ENCODE peak calls at places on chromosome 14, in six cellular contexts. X is GM06990, N is hepatocyte, H is BJ, L is prostate gland, Y is PC-3. V is an unnamed sample. For H3K36me3, the result is how much of the 10 kb centered on the place peaks cover.

GRCh38 chr14:23227566-23227965 is 10.2 kb upstream of the RNF212B start:
- DNase-seq in H (no peak), Y (no peak), L (no peak), N (no peak), X (no peak), V (no peak)

GRCh38 chr14:63039800-63040380 is 5.4 kb downstream of the KCNH5 start:
- DNase-seq in N (peak), L (no peak), Y (peak), H (peak), X (no peak), V (peak)

GRCh38 chr14:23941230-23941629 is 12.3 kb upstream of the DHRS4 start:
- DNase-seq in X (no peak), H (no peak), N (no peak), Y (no peak), L (no peak), V (no peak)

GRCh38 chr14:58805605-58806358 is 168.0 kb downstream of the DACT1 start:
- DNase-seq in H (no peak), Y (peak), L (no peak), N (peak), X (no peak), V (no peak)

GRCh38 chr14:73764881-73765280 is 50.7 kb upstream of the PNMA1 start:
- DNase-seq in X (no peak), Y (no peak), L (peak), H (no peak), N (no peak), V (no peak)

GRCh38 chr14:75727124-75727523 is 66.1 kb downstream of the TTLL5 start:
- DNase-seq in H (no peak), N (no peak), X (no peak), L (no peak), Y (no peak), V (no peak)

GRCh38 chr14:94288610-94289465 is 4.2 kb downstream of the SERPINA10 start:
- DNase-seq in N (no peak), X (no peak), H (no peak), Y (no peak), L (no peak), V (no peak)

GRCh38 chr14:74401504-74402241 is 24.3 kb downstream of the SYNDIG1L start:
- DNase-seq in N (peak), H (no peak), L (no peak), X (peak), Y (no peak), V (peak)

GRCh38 chr14:103442288-103442687 is 57.1 kb downstream of the MARK3 start:
- DNase-seq in N (no peak), Y (no peak), L (no peak), X (no peak), H (no peak), V (no peak)

GRCh38 chr14:21102472-21103164 is 1.8 kb downstream of the TMEM253 start:
- DNase-seq in X (no peak), L (no peak), Y (no peak), H (no peak), N (no peak), V (no peak)

GRCh38 chr14:81315344-81315743 is 84.8 kb downstream of the STON2 start:
- DNase-seq in X (no peak), N (no peak), H (no peak), Y (no peak), L (no peak), V (no peak)

GRCh38 chr14:69876848-69877306 is 2.3 kb upstream of the SMOC1 start:
- DNase-seq in Y (no peak), N (peak), L (no peak), H (no peak), X (no peak), V (no peak)

GRCh38 chr14:88933203-88933602 is 108.8 kb downstream of the TTC8 start:
- DNase-seq in N (no peak), L (no peak), X (no peak), H (no peak), Y (no peak), V (no peak)

GRCh38 chr14:51733147-51733546 is 81.4 kb downstream of the FRMD6 start:
- DNase-seq in N (no peak), L (no peak), H (no peak), X (no peak), Y (no peak), V (no peak)

GRCh38 chr14:22427771-22428228 is 161.2 kb downstream of the DAD1 start:
- DNase-seq in L (peak), H (peak), X (no peak), Y (no peak), N (peak), V (no peak)

GRCh38 chr14:58780595-58780994 is 142.8 kb downstream of the DACT1 start:
- DNase-seq in Y (no peak), H (no peak), N (peak), L (no peak), X (no peak), V (no peak)

GRCh38 chr14:54025661-54026060 is 69.0 kb upstream of the BMP4 start:
- DNase-seq in L (no peak), X (no peak), Y (peak), N (no peak), H (no peak), V (no peak)

GRCh38 chr14:32075636-32076277 is 1.3 kb upstream of the ARHGAP5 start:
- DNase-seq in H (no peak), X (no peak), N (peak), L (peak), Y (peak), V (no peak)

GRCh38 chr14:99036594-99037293 is 235.3 kb downstream of the BCL11B start:
- DNase-seq in X (no peak), H (no peak), L (no peak), N (no peak), Y (no peak), V (no peak)

GRCh38 chr14:63727231-63727735 is 582 bp downstream of the SGPP1 start:
- DNase-seq in X (no peak), N (peak), Y (peak), L (peak), H (no peak), V (no peak)

GRCh38 chr14:64628940-64629403 is 75.3 kb upstream of the PLEKHG3 start:
- DNase-seq in H (peak), L (no peak), Y (peak), X (no peak), N (peak), V (no peak)

GRCh38 chr14:99191663-99192621 is 80.1 kb downstream of the BCL11B start:
- DNase-seq in N (peak), Y (peak), H (peak), X (no peak), L (peak), V (peak)

GRCh38 chr14:89417469-89418225 is 614 bp upstream of the FOXN3 start:
- DNase-seq in L (peak), H (no peak), N (peak), X (peak), Y (peak), V (peak)

GRCh38 chr14:99234982-99235491 is 37.0 kb downstream of the BCL11B start:
- DNase-seq in Y (no peak), X (no peak), L (no peak), H (no peak), N (peak), V (no peak)

GRCh38 chr14:61341275-61342210 is 20.2 kb downstream of the PRKCH start:
- DNase-seq in X (no peak), L (no peak), H (no peak), Y (no peak), N (no peak), V (no peak)

GRCh38 chr14:29390046-29390841 is 537.4 kb downstream of the PRKD1 start:
- DNase-seq in H (no peak), L (no peak), X (no peak), Y (no peak), N (no peak), V (no peak)

GRCh38 chr14:23186913-23187654 is 3.6 kb upstream of the SLC7A8 start:
- DNase-seq in L (peak), Y (peak), H (no peak), X (no peak), N (peak), V (peak)

GRCh38 chr14:90536092-90536491 is 139.3 kb downstream of the CALM1 start:
- DNase-seq in X (no peak), L (no peak), H (no peak), N (no peak), Y (no peak), V (no peak)

GRCh38 chr14:63276492-63277342 is 42.0 kb downstream of the GPHB5 start:
- DNase-seq in L (peak), N (peak), X (no peak), Y (peak), H (no peak), V (no peak)

GRCh38 chr14:96166475-96167223 is 38.0 kb upstream of the BDKRB2 start:
- DNase-seq in N (peak), X (no peak), L (no peak), H (no peak), Y (no peak), V (no peak)

GRCh38 chr14:95106966-95107365 is 50.4 kb downstream of the DICER1 start:
- DNase-seq in Y (peak), L (no peak), H (no peak), N (no peak), X (no peak), V (no peak)

GRCh38 chr14:75306917-75307699 is 28.5 kb downstream of the FOS start:
- DNase-seq in L (no peak), H (no peak), Y (peak), X (no peak), N (peak), V (peak)

GRCh38 chr14:87966816-87967215 is 26.2 kb downstream of the GALC start:
- DNase-seq in N (no peak), Y (peak), X (no peak), H (no peak), L (no peak), V (no peak)

GRCh38 chr14:22314183-22314820 is 274.7 kb downstream of the DAD1 start:
- DNase-seq in X (no peak), N (peak), Y (peak), H (no peak), L (peak), V (peak)

DNA sequence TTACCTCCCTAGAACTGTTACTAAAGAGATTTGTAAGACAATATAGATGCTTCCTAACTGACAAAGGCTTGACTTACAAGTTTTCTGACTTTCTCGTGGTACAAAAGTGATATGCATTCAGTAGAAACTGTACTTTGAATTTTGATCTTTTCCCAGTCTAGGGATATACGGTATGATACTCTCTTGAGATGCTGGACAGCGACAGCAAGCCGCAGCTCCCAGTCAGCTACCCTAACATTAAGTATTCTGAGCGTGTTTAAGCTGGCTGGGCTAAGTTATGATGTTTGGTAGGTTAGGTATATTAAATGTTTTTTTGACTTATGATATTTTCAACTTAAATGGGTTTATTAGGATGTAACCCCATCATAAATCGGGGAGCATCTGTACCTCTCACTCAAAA is 55.2 kb upstream of the CDKL1 start:
- DNase-seq in Y (no peak), X (no peak), H (no peak), L (no peak), N (no peak), V (no peak)
- H3K36me3 ChIP-seq in Y (under half), X (under half), H (under half), L (under half), N (under half), V (under half)

GRCh38 chr14:30938617-30939016 is 64.3 kb downstream of the COCH start:
- DNase-seq in N (no peak), L (no peak), H (no peak), Y (no peak), X (no peak), V (no peak)
- H3K36me3 ChIP-seq in N (under half), L (under half), H (under half), Y (under half), X (under half), V (under half)

DNA sequence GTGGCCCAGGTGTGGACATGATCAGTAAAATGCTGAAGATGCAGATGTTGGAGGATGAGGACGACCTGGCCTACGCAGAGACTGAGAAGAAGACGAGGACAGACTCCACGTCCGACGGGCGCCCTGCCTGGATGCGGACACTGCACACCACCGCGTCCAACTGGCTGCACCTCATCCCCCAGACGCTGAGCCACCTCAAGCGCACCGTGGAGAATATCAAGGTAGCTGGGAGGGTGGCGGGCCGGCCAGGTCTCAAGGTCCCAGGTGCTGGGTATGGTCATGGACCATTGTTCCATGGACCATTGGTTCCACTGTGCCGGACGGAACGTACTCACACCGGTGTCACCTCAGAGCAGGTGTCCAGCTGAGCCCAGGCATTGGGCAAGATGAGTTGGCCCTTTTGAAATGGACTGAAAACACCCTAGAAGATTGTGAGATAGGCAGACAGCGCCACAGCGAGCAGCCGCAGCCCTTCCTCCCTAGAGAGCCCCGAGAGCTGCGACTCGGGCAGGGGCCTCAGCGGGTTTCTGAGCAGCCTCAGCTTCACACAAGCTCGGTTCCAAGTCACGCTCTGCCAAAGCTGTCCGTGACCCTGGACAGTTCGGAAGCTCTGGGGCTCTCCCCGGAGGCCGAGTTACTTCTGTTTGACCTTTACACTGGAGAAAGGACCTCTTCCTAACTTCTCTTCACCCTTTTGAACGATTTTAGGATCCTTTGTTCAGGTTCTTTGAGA is 38.9 kb downstream of the HSP90AA1 start:
- DNase-seq in Y (no peak), H (no peak), N (no peak), X (no peak), L (no peak), V (no peak)
- H3K36me3 ChIP-seq in Y (half or more), H (half or more), N (under half), X (half or more), L (under half), V (under half)

DNA sequence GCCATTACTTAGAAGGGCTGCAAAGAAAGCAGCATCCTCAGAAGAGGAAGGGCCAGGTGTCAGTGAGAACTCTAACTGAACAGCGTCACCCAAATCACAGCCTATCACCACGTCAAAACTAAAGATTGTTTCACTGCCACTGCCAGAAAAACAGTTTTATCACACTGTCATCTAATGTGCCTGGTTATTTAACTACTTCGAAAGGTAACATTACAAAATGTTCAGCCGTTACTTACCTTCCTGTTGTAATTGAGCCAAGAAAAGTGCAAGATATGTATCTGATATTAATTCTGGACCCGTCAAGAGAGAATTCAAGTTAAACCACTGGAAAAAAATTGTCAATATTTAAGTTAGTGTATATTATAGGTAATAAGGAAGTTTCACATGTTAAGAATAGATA is 17.9 kb downstream of the ATXN3 start:
- DNase-seq in L (peak), X (no peak), Y (no peak), N (no peak), H (no peak), V (no peak)
- H3K36me3 ChIP-seq in L (under half), X (under half), Y (under half), N (under half), H (under half), V (under half)

GRCh38 chr14:100237735-100238418 is 1.1 kb upstream of the YY1 start:
- DNase-seq in Y (peak), H (no peak), L (peak), N (peak), X (peak), V (peak)

GRCh38 chr14:100239840-100240724 is 1.1 kb downstream of the YY1 start:
- DNase-seq in H (peak), Y (peak), X (peak), N (peak), L (peak), V (peak)

GRCh38 chr14:100239200-100239839 is 376 bp downstream of the YY1 start:
- DNase-seq in X (peak), L (no peak), N (peak), H (no peak), Y (no peak), V (no peak)

GRCh38 chr14:100236873-100237272 is 2.1 kb upstream of the YY1 start:
- DNase-seq in H (no peak), L (no peak), N (no peak), X (no peak), Y (no peak), V (no peak)

DNA sequence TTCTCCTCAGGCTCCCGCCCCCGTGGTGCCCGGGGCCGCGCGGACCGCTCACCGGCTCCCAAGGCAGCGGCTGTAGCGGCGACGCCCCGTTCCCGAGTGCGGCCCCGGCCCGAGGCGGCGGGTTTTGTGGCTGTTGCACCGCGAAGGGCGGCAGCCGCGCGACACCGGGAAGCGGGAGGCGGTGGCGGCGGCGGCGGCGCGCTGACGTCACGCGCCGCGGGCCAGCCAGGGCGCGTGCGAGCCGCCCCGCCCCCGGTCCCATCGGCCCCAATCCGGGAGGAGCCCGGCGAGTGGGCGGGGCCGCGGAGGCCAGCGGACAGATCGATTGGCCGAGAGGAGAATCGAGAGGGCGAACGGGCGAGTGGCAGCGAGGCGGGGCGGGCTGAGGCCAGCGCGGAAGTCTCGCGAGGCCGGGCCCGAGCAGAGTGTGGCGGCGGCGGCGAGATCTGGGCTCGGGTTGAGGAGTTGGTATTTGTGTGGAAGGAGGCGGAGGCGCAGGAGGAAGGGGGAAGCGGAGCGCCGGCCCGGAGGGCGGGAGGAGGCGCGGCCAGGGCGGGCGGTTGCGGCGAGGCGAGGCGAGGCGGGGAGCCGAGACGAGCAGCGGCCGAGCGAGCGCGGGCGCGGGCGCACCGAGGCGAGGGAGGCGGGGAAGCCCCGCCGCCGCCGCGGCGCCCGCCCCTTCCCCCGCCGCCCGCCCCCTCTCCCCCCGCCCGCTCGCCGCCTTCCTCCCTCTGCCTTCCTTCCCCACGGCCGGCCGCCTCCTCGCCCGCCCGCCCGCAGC is at the start of gene YY1:
- DNase-seq in X (peak), N (peak), L (peak), H (peak), Y (peak), V (peak)
- H3K36me3 ChIP-seq in X (under half), N (under half), L (under half), H (under half), Y (under half), V (under half)

DNA sequence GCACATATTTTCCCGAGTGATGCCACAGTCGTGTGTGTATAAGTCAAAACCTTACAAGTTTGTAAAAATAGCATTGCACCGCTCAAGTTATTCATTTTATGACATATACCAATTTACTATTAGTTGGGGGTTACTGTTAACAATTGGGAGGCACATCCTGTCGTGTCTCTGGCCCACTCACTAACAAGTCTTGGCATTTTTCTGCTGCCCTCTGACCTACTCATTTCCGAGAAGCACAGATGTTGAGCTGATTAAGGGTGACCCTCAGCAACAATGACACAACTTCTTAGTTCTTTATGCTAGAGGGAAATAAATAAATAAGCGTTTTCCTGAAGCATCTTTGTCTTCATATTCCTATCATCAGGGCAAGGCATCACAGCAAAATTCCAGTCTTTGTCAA is 6.8 kb upstream of the ATG14 start:
- DNase-seq in L (no peak), N (no peak), X (no peak), Y (no peak), H (no peak), V (no peak)
- H3K36me3 ChIP-seq in L (under half), N (under half), X (under half), Y (under half), H (under half), V (under half)

DNA sequence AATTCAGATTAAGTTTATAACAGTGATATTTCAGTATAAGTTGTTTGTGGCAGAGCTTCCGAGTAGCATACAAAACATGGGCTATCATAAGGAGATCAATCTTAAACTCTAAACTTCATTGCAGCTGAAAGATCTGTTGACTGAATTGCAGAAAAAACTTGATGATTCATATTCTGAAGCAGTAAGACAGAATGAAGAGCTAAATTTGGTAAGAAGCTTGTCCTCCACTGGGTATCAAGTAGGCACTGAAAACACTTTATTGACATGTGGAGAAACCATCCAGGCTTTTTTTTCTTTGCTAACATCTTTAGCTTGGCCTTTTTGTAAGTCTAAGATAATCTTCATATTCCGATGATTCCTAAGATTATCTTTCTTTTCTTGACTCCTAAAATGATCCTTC is 93.0 kb downstream of the KTN1 start:
- DNase-seq in H (no peak), L (no peak), N (no peak), X (no peak), Y (no peak), V (no peak)
- H3K36me3 ChIP-seq in H (under half), L (under half), N (under half), X (under half), Y (half or more), V (under half)

GRCh38 chr14:68682166-68683103 is 110.4 kb downstream of the ZFP36L1 start:
- DNase-seq in X (no peak), N (peak), H (peak), L (peak), Y (peak), V (no peak)
- H3K36me3 ChIP-seq in X (under half), N (under half), H (under half), L (under half), Y (under half), V (under half)

GRCh38 chr14:105436402-105436801 is 16.8 kb downstream of the MTA1 start:
- DNase-seq in X (no peak), Y (no peak), N (no peak), H (no peak), L (no peak), V (no peak)
- H3K36me3 ChIP-seq in X (under half), Y (under half), N (under half), H (under half), L (under half), V (under half)

GRCh38 chr14:55671641-55672040 is 91.6 kb downstream of the KTN1 start:
- DNase-seq in Y (no peak), L (no peak), H (no peak), N (no peak), X (no peak), V (no peak)
- H3K36me3 ChIP-seq in Y (half or more), L (under half), H (under half), N (under half), X (under half), V (under half)